ENCODE peak calls at places on chromosomes 1 and 21, in eight cellular contexts. W is body of pancreas; L is fibroblast of lung; E is activated CD8-positive, alpha-beta T cell treated with anti-CD3 and anti-CD28 coated beads for 36 hours; B is epithelial cell of esophagus; M is progenitor cell of endocrine pancreas; G is cardiac fibroblast; C is GM10248. J is an unnamed sample.

GRCh38 chr1:39127513-39127912 is 77.0 kb upstream of the MACF1 start:
- DNase-seq in W (no peak), L (peak; percentile 96), E (no peak), B (peak; percentile 74), M (no peak), G (peak; percentile 98), C (no peak), J (peak; percentile 92)

GRCh38 chr1:152189657-152190442 is 30.8 kb upstream of the RPTN start:
- DNase-seq in W (peak; percentile 59), L (peak; percentile 59), E (peak; percentile 85), B (peak; percentile 85), M (no peak), G (peak; percentile 70), C (peak; percentile 65), J (peak; percentile 90)

GRCh38 chr1:201059401-201059800 is 35.9 kb upstream of the KIF21B start:
- DNase-seq in W (no peak), L (no peak), E (no peak), B (no peak), M (no peak), G (no peak), C (no peak), J (no peak)

GRCh38 chr1:38194486-38194885 is 147.9 kb upstream of the POU3F1 start:
- DNase-seq in W (no peak), L (no peak), E (no peak), B (no peak), M (no peak), G (no peak), C (no peak), J (no peak)

GRCh38 chr1:51344602-51345299 is 14.4 kb upstream of the TTC39A start:
- DNase-seq in W (peak; percentile 60), L (no peak), E (no peak), B (no peak), M (peak; percentile 57), G (no peak), C (peak; percentile 59), J (no peak)

GRCh38 chr21:27771938-27772505 is 805.1 kb upstream of the ADAMTS5 start:
- DNase-seq in W (no peak), L (no peak), E (no peak), B (no peak), M (no peak), G (no peak), C (no peak), J (no peak)

GRCh38 chr1:29900727-29901126 is 664.4 kb downstream of the PTPRU start:
- DNase-seq in W (no peak), L (no peak), E (no peak), B (no peak), M (no peak), G (no peak), C (no peak), J (no peak)

GRCh38 chr1:18336811-18337210 is 143.9 kb upstream of the KLHDC7A start:
- DNase-seq in W (no peak), L (no peak), E (no peak), B (no peak), M (no peak), G (no peak), C (no peak), J (no peak)

GRCh38 chr1:18581420-18581880 is 49.2 kb upstream of the PAX7 start:
- DNase-seq in W (peak; percentile 56), L (no peak), E (peak; percentile 67), B (peak; percentile 36), M (peak; percentile 52), G (no peak), C (peak; percentile 79), J (peak; percentile 36)

GRCh38 chr1:99591886-99592285 is 54.0 kb upstream of the PALMD start:
- DNase-seq in W (no peak), L (no peak), E (no peak), B (no peak), M (no peak), G (no peak), C (no peak), J (no peak)

GRCh38 chr21:45306832-45307571 is 19.3 kb upstream of the POFUT2 start:
- DNase-seq in W (peak; percentile 69), L (peak; percentile 95), E (no peak), B (no peak), M (no peak), G (peak; percentile 94), C (no peak), J (peak; percentile 27)

GRCh38 chr1:236311040-236311439 is 29.3 kb upstream of the ERO1B start:
- DNase-seq in W (no peak), L (no peak), E (peak; percentile 5), B (no peak), M (no peak), G (no peak), C (no peak), J (no peak)

GRCh38 chr1:168887381-168887780 is 158.4 kb upstream of the DPT start:
- DNase-seq in W (no peak), L (no peak), E (no peak), B (no peak), M (no peak), G (no peak), C (no peak), J (no peak)

GRCh38 chr1:61797045-61797755 is 54.9 kb downstream of the PATJ start:
- DNase-seq in W (no peak), L (no peak), E (no peak), B (peak; percentile 16), M (no peak), G (no peak), C (no peak), J (peak; percentile 6)

GRCh38 chr1:92544756-92545165 is 58.0 kb upstream of the GFI1 start:
- DNase-seq in W (no peak), L (no peak), E (no peak), B (no peak), M (no peak), G (no peak), C (no peak), J (no peak)

GRCh38 chr1:162716123-162716522 is 74.4 kb upstream of the HSD17B7 start:
- DNase-seq in W (no peak), L (no peak), E (no peak), B (no peak), M (no peak), G (peak; percentile 32), C (no peak), J (no peak)

DNA sequence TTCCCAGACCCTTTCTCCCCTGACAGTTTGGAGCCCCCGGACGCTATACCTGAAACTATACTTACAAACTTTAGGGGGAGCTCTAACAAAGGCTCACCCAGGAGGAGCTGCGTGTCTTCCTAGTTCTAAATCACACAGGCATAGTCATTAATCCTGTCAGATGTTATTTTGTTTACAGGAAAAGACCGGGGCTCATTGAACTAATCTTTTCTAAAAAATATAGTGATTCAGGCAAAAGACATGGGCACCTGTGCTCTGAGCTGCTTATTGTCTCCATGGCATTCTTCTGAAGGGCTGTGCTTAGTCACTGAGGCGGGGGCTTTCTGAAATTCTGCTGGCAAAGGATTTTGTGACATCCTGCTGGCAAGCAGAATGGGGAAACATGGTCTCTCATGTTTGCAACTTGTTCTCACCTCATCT is 1577.0 kb downstream of the NCAM2 start:
- DNase-seq in W (no peak), L (no peak), E (peak; percentile 27), B (no peak), M (no peak), G (no peak), C (no peak), J (peak; percentile 41)
- TF ChIP-seq CTCF in W (no peak), L (no peak), E (peak; percentile 52), B (no peak), M (peak; percentile 77), G (no peak), C (no peak), J (peak; percentile 47)

DNA sequence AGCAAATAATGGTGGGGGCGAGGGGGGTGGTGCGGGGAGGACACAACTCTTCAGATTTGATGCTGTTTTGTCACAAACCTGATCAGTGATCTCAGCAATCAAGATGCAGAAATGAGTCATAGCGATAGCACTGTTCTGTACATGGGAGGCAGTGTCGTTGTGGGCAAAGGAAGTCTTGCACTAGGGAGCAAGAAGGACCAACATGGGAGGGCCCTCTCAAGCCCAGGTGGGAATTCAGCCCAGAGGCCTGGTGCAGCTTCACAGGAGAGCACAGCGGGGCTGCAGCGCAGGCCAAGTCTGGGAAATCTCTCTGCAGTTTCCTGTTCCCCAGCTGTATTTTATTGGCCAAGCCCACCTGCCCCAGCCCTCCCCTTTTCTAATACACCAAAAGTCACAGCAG is 422.4 kb downstream of the PLPP3 start:
- DNase-seq in W (no peak), L (no peak), E (no peak), B (no peak), M (no peak), G (no peak), C (no peak), J (no peak)
- TF ChIP-seq CTCF in W (no peak), L (no peak), E (no peak), B (no peak), M (no peak), G (no peak), C (no peak), J (no peak)

DNA sequence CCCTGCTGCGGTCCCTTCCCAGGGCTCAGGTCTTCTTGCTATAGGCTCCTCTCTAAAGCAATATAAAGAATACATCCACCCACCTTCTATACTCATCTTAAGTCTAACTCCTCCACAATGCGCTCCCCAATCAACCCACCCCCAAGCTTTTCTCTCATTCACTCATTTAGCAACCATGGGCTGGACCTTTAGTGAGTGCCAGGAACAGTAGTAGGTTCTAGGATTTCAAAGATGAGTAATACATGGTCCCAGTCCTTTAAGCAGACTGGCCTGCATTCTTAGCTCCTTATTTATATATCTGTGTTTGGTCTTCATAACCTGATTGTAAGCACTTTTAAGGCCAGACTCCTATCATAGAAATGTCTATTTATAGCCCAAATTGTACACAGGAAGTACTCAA is 5.9 kb downstream of the CAMK1G start:
- DNase-seq in W (no peak), L (no peak), E (no peak), B (no peak), M (no peak), G (no peak), C (no peak), J (peak; percentile 24)
- TF ChIP-seq CTCF in W (no peak), L (no peak), E (no peak), B (no peak), M (no peak), G (no peak), C (no peak), J (no peak)

GRCh38 chr1:193519922-193520321 is 333.5 kb upstream of the B3GALT2 start:
- DNase-seq in W (no peak), L (no peak), E (no peak), B (no peak), M (no peak), G (no peak), C (no peak), J (no peak)
- TF ChIP-seq CTCF in W (no peak), L (no peak), E (no peak), B (no peak), M (no peak), G (no peak), C (no peak), J (no peak)

DNA sequence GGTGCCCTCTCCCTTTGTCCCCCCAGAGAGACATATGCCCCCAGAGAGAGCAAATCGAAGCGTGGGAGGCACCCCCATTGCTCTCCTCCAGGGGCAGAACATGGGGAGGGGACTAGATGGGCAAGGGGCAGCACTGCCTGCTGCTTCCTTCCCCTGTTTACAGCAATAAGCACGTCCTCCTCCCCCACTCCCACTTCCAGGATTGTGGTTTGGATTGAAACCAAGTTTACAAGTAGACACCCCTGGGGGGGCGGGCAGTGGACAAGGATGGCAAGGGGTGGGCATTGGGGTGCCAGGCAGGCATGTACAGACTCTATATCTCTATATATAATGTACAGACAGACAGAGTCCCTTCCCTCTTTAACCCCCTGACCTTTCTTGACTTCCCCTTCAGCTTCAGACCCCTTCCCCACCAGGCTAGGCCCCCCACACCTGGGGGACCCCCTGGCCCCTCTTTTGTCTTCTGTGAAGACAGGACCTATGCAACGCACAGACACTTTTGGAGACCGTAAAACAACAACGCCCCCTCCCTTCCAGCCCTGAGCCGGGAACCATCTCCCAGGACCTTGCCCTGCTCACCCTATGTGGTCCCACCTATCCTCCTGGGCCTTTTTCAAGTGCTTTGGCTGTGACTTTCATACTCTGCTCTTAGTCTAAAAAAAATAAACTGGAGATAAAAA is 8.4 kb downstream of the EFNA3 start:
- DNase-seq in W (no peak), L (no peak), E (no peak), B (no peak), M (no peak), G (no peak), C (no peak), J (no peak)
- TF ChIP-seq CTCF in W (no peak), L (no peak), E (no peak), B (no peak), M (no peak), G (no peak), C (no peak), J (no peak)